ENCODE peak calls at places on chromosomes 11 and 22, in four cellular contexts. C is HCT116, T is IMR-90, N is fibroblast of lung. Q is an unnamed sample.

GRCh38 chr11:63813035-63813562 is at the start of gene SPINDOC:
- DNase-seq in C (no peak), T (peak), N (peak), Q (peak)

GRCh38 chr22:47631571-47632102 is 869.2 kb downstream of the TBC1D22A start:
- DNase-seq in C (peak), T (no peak), N (no peak), Q (no peak)

GRCh38 chr22:30742291-30743256 is 47.9 kb downstream of the OSBP2 start:
- DNase-seq in C (no peak), T (peak), N (peak), Q (peak)

GRCh38 chr22:41555325-41555724 is 5.5 kb upstream of the CSDC2 start:
- DNase-seq in C (no peak), T (no peak), N (no peak), Q (no peak)

GRCh38 chr11:116649268-116649667 is 123.5 kb downstream of the BUD13 start:
- DNase-seq in C (no peak), T (no peak), N (no peak), Q (no peak)

GRCh38 chr11:44795803-44796535 is 69.2 kb downstream of the TSPAN18 start:
- DNase-seq in C (no peak), T (no peak), N (no peak), Q (no peak)

GRCh38 chr11:114440121-114440860 is 1.0 kb downstream of the REXO2 start:
- DNase-seq in C (no peak), T (peak), N (peak), Q (peak)

GRCh38 chr11:67613960-67614715 is 7.4 kb downstream of the NDUFV1 start:
- DNase-seq in C (peak), T (peak), N (peak), Q (peak)

GRCh38 chr11:96241351-96241841 is 101.6 kb downstream of the MAML2 start:
- DNase-seq in C (no peak), T (no peak), N (no peak), Q (no peak)

GRCh38 chr11:108985611-108986279 is 320.9 kb downstream of the DDX10 start:
- DNase-seq in C (no peak), T (peak), N (peak), Q (peak)

GRCh38 chr22:37817705-37818311 is 5.4 kb upstream of the GALR3 start:
- DNase-seq in C (no peak), T (peak), N (peak), Q (peak)

Q was measured in ELR.